ENCODE peak calls at places on chromosomes 6 and 20, in six cellular contexts. T is adrenal gland, O is lower lobe of right lung, B is brain microvascular endothelial cell, P is left ventricle myocardium inferior, X is body of pancreas. L is an unnamed sample.

GRCh38 chr20:34771680-34772081 is 53.8 kb downstream of the NCOA6 start:
- DNase-seq in T (no peak), O (no peak), B (no peak), P (no peak), X (no peak), L (no peak)

GRCh38 chr6:95384988-95385387 is 192.3 kb upstream of the MANEA start:
- DNase-seq in T (no peak), O (no peak), B (no peak), P (no peak), X (no peak), L (no peak)

GRCh38 chr20:14234666-14235295 is 102.6 kb downstream of the FLRT3 start:
- DNase-seq in T (no peak), O (no peak), B (peak), P (no peak), X (no peak), L (peak)

GRCh38 chr6:158698876-158699440 is 49.1 kb downstream of the SYTL3 start:
- DNase-seq in T (no peak), O (peak), B (no peak), P (no peak), X (no peak), L (no peak)

GRCh38 chr6:36756761-36757160 is 59.1 kb downstream of the RAB44 start:
- DNase-seq in T (no peak), O (no peak), B (no peak), P (no peak), X (no peak), L (no peak)

GRCh38 chr6:140586426-140587061 is 1212.1 kb upstream of the CITED2 start:
- DNase-seq in T (no peak), O (no peak), B (no peak), P (no peak), X (no peak), L (no peak)

GRCh38 chr6:158991017-158991723 is 8.8 kb downstream of the RSPH3 start:
- DNase-seq in T (no peak), O (no peak), B (no peak), P (no peak), X (no peak), L (no peak)

GRCh38 chr20:61099786-61100185 is 152.3 kb upstream of the CDH4 start:
- DNase-seq in T (no peak), O (no peak), B (no peak), P (no peak), X (no peak), L (no peak)

GRCh38 chr6:119446623-119447008 is 97.1 kb upstream of the MAN1A1 start:
- DNase-seq in T (peak), O (no peak), B (peak), P (no peak), X (peak), L (peak)

GRCh38 chr6:125197795-125198269 is 44.3 kb downstream of the TPD52L1 start:
- DNase-seq in T (peak), O (peak), B (peak), P (peak), X (peak), L (no peak)

GRCh38 chr6:384898-385297 is 6.7 kb upstream of the IRF4 start:
- DNase-seq in T (no peak), O (no peak), B (no peak), P (no peak), X (no peak), L (no peak)

GRCh38 chr20:63206878-63207277 is 9.1 kb downstream of the YTHDF1 start:
- DNase-seq in T (peak), O (no peak), B (no peak), P (no peak), X (no peak), L (no peak)

GRCh38 chr6:157221049-157221816 is 102.1 kb downstream of the TMEM242 start:
- DNase-seq in T (peak), O (peak), B (peak), P (peak), X (peak), L (no peak)
- H3K4me3 ChIP-seq in T (peak), O (peak), B (peak), P (peak), X (no peak), L (peak)

GRCh38 chr6:78861509-78861908 is 5.8 kb upstream of the IRAK1BP1 start:
- DNase-seq in T (no peak), O (no peak), B (no peak), P (no peak), X (no peak), L (no peak)
- TF ChIP-seq CTCF in T (no peak), O (no peak), B (peak), P (no peak), X (no peak), L (no peak)

DNA sequence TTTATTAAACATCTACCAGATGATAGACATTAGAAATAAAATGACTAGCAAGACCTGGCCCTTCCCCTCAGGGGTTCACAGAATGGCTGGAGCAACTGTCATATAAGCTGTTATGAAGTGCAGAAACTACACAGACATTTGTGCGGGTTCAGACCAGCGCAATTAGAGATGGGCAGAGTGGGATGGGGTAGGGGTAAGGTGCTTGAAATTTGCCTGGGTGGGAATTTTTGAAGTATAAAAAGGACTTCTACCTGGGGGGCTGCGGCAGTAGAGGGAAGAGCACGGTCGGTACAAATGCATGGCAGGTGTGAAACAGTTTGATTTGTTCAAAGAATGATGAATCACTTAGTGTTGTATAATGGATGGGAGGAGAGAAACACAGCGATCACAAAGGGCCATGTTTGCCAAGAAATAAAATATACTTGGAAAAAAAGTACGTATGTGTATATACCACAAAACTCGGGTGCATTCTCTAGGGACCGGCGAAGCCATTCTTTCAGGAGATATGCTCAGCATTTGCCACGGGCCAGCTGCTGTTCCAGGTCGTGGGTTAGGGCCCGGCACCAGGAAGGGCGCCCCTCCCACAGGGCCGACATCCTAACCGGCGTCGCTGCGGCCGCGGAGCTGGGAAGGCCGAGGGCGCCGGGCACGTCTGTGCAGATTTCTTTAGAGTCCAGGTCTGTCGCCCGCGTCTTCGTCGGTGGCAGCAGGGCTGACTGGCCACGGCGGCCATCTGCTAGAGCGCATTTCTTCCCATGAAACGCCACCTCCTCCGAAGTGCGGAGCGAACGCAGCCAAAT is 809 bp upstream of the NOL7 start:
- DNase-seq in T (no peak), O (peak), B (peak), P (peak), X (peak), L (no peak)
- H3K4me3 ChIP-seq in T (peak), O (peak), B (peak), P (peak), X (peak), L (peak)

DNA sequence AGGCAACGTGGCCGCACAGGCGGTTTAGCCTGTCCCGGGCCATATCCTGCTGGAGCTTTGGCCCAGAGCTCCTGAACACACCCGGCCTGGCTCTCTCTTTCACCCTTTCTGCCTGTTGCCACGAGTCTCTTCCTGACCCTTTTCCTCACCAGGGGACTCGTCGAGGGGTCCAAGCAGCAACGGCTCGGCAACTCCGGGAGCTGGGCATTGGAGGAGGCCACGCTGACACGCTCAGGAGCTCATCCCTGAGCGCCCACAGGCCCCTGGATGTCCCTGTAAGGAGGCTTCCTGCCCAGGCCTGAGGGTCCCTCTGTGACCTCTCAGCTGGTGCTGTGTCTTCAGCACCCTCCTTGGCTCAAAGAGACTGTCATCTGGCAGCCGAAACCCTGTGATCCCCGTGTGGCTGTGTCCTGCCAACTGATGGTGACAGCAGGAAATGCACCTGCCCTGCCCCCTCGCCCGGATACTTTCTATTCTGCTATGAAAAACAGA is 103.8 kb downstream of the RNASET2 start:
- DNase-seq in T (no peak), O (no peak), B (no peak), P (no peak), X (no peak), L (no peak)
- TF ChIP-seq CTCF in T (no peak), O (no peak), B (no peak), P (no peak), X (no peak), L (no peak)

DNA sequence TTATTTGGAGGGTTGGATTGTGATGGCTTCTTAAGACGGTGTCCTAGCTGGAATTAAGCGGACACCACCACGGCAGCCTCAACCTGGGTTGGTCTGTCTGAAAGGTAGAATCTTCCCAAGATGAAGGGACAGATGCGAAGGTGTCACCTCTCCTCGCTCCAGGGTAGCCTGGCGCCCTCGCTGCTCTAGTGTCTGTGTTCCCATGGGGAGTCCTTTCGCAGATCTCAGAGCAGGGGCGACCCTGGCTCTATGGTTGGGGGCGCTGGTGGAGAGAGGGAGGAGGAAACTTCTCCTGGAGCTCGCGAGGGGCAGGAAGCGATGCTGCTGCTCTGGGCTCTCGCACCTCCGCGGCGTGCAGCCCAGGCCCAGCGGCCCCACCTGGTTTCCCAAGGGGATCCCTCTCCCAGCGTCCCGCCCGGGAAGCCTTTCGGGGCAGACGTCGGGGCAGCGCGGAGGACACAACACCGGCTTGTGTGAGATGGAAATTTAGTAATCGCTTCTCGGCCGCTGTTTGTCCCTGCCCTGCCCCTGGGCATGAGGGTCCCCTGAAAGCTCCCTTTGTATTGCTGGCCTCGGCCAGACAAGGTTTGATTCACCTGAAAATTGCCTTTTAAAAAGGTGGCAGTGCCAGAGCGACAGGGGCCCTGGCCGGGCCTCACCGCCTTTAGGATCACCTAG is 1.8 kb downstream of the RSPO3 start:
- DNase-seq in T (no peak), O (peak), B (no peak), P (no peak), X (no peak), L (no peak)
- H3K4me3 ChIP-seq in T (peak), O (peak), B (peak), P (peak), X (no peak), L (peak)

DNA sequence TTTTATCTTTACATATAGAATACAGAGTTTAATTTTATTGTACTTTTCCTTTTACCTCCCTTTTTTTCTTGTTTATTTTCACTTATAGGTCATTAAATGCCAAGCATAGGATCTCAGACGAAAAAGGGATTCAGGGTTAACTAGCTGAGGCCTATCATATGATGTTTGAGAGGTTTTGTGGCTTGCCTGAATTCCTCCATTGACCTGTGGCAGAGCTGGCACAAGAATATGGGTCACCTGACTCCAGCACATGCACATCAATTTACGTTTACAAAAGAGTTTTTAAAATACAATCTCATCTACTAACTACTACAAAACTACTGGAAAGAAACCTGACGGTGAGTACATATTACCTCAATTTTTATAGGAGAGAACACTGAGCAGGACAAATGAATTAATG is 60.4 kb downstream of the SGK1 start:
- DNase-seq in T (no peak), O (no peak), B (no peak), P (no peak), X (no peak), L (no peak)
- TF ChIP-seq CTCF in T (no peak), O (no peak), B (no peak), P (no peak), X (no peak), L (no peak)

GRCh38 chr6:155143610-155144106 is 120.2 kb upstream of the CLDN20 start:
- DNase-seq in T (no peak), O (no peak), B (no peak), P (no peak), X (no peak), L (no peak)
- H3K4me3 ChIP-seq in T (peak), O (peak), B (no peak), P (peak), X (no peak), L (peak)

GRCh38 chr6:31727717-31728671 is 1.1 kb downstream of the DDAH2 start:
- DNase-seq in T (no peak), O (no peak), B (no peak), P (no peak), X (no peak), L (no peak)

GRCh38 chr6:31729515-31729978 is 448 bp upstream of the DDAH2 start:
- DNase-seq in T (peak), O (peak), B (peak), P (peak), X (peak), L (no peak)

GRCh38 chr6:31730631-31731086 is 1.6 kb upstream of the DDAH2 start:
- DNase-seq in T (no peak), O (no peak), B (no peak), P (no peak), X (no peak), L (no peak)

GRCh38 chr6:31729979-31730630 is 1.0 kb upstream of the DDAH2 start:
- DNase-seq in T (peak), O (peak), B (peak), P (peak), X (peak), L (no peak)

DNA sequence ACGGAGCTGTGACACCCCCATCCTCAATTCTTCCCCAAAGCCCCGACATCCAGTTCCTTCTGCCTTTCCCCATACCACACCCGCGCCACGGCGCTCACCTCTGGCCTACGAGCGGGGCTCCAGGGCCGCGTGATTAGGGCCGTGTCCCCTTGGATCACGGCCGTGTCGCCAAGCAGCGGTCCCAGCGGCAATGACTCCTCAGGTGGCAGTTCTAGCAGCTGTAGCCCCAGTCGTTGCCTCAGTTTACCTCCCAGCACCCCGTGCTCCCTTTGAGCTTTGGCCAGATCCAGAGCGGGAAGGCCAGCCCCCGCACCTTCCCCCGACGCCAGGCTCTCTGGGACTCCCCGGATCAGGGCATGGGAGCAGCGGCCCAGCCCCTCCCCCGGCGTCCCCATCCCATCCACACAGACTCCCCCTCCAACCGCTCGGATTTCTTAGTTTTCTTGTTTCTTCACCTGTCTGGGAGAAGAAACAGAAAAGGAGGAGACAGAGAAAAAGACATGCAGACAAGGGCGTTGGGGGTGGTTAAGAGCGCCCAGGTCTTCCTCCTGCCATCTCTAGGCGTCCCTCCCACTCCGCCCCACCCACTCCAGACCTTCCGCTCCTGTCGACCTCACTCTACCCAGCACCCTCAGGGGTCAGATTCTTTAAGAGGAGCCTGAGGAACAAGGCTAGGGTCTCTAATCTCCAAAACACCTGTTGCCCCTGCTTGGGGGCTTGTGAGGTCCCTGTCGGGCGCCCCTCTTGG is at the start of gene DDAH2:
- DNase-seq in T (no peak), O (peak), B (no peak), P (no peak), X (no peak), L (no peak)
- TF ChIP-seq CTCF in T (no peak), O (peak), B (peak), P (peak), X (peak), L (no peak)

L was measured in AG04449.